ENCODE peak calls at places on chromosomes 16 and 17, in six cellular contexts. Q is K562, M is HCT116, J is sigmoid colon, H is adrenal gland, L is body of pancreas. V is an unnamed sample.
A peak's percentile ranks its signal among the peaks of the same experiment; 100 is the strongest.

GRCh38 chr17:4980644-4981216 is 6.7 kb downstream of the CAMTA2 start:
- DNase-seq in H (peak; percentile 49), M (no peak), Q (peak; percentile 65), J (no peak), L (no peak), V (no peak)

GRCh38 chr17:39671651-39672521 is 3.6 kb downstream of the PNMT start:
- DNase-seq in J (no peak), M (peak; percentile 18), L (peak; percentile 37), H (peak; percentile 56), Q (peak; percentile 72), V (no peak)

GRCh38 chr16:78478267-78478821 is 378.9 kb downstream of the WWOX start:
- DNase-seq in Q (peak; percentile 6), H (no peak), L (no peak), M (no peak), J (no peak), V (no peak)

GRCh38 chr16:88769617-88770458 is 15.2 kb downstream of the PIEZO1 start:
- DNase-seq in M (no peak), L (peak; percentile 54), Q (peak; percentile 97), H (no peak), J (no peak), V (no peak)

GRCh38 chr16:52435573-52435972 is 111.4 kb downstream of the TOX3 start:
- DNase-seq in M (no peak), L (no peak), H (no peak), Q (no peak), J (no peak), V (no peak)

GRCh38 chr17:40598928-40599627 is 33.8 kb upstream of the CCR7 start:
- DNase-seq in L (no peak), J (no peak), Q (no peak), H (peak; percentile 23), M (no peak), V (no peak)

GRCh38 chr17:55326030-55326429 is 61.3 kb downstream of the HLF start:
- DNase-seq in M (no peak), J (no peak), H (no peak), L (no peak), Q (no peak), V (no peak)

GRCh38 chr17:66190738-66191606 is 961 bp downstream of the CEP112 start:
- DNase-seq in J (no peak), H (no peak), Q (no peak), L (no peak), M (no peak), V (peak; percentile 33)

GRCh38 chr17:6574689-6575595 is 18.6 kb upstream of the PITPNM3 start:
- DNase-seq in L (no peak), H (peak; percentile 60), M (no peak), J (no peak), Q (peak; percentile 81), V (no peak)

GRCh38 chr17:39928868-39929651 is 1.5 kb downstream of the LRRC3C start:
- DNase-seq in M (peak; percentile 19), L (no peak), J (no peak), Q (peak; percentile 59), H (peak; percentile 58), V (peak; percentile 56)

GRCh38 chr17:71110326-71110725 is 941.0 kb downstream of the KCNJ2 start:
- DNase-seq in L (no peak), M (peak; percentile 12), J (no peak), Q (no peak), H (no peak), V (no peak)

GRCh38 chr16:89380681-89381080 is 109.7 kb downstream of the ANKRD11 start:
- DNase-seq in Q (no peak), M (no peak), H (no peak), J (no peak), L (no peak), V (no peak)

GRCh38 chr16:79607587-79607986 is 7.0 kb upstream of the MAF start:
- DNase-seq in M (no peak), H (peak; percentile 51), J (no peak), L (no peak), Q (no peak), V (no peak)

GRCh38 chr16:3937066-3937875 is 56.8 kb upstream of the CREBBP start:
- DNase-seq in M (no peak), J (peak; percentile 42), Q (no peak), H (no peak), L (no peak), V (no peak)

GRCh38 chr17:74454197-74455024 is 12.0 kb upstream of the CD300A start:
- DNase-seq in H (peak; percentile 93), L (peak; percentile 93), J (peak; percentile 95), Q (peak; percentile 91), M (peak; percentile 66), V (no peak)
- TF ChIP-seq POLR2A in H (peak; percentile 56), L (peak; percentile 79), J (peak; percentile 48), Q (peak; percentile 47), M (no peak), V (no peak)

DNA sequence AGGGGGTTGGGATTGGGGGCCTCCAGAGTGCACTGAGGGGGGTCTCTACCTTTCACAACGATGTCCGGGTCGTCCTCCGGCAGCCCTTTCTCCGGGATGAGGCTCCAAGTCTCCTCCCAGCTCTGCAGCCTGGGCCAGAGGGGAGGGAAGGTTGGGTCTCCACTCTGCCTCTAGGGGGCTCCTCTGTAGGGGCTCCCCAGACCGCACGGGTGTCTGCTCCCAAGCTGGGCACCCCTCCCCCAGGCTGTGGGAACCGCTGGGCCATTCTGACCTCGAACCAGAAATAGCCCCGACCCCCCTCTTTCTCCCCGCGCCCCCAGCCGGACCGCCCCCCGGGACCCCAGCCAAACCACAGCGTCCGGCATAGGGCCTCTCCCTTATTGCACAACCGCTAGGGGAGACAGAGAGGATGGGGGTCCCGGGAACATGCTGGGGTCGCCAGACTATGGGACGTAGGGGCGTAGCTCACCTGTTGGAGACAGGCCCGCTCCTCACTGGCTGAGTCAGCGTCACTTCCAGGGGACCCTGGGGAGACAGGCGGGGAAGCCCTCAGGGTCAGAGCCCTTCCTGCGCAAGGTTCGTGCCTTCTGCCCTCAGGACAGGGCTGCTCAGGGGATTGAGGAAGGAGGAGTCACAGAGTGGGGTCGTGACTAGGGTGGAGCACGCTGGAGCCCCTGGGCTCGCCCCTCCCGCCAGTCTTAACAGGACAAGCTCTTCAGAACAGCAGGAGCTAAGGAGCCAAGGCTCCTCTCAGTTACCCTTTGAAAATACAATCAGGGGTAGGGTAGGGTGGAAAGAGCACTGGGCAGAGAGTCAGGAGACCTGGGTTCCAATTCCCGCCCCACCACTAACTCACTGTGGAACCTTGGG is 2.7 kb downstream of the PLEKHH3 start:
- DNase-seq in M (no peak), H (peak; percentile 53), J (peak; percentile 89), L (no peak), Q (peak; percentile 75), V (peak; percentile 65)
- TF ChIP-seq POLR2A in M (no peak), H (no peak), J (no peak), L (no peak), Q (no peak), V (no peak)

GRCh38 chr16:380837-381787 is 666 bp downstream of the PGAP6 start:
- DNase-seq in H (no peak), Q (peak; percentile 46), L (peak; percentile 47), M (no peak), J (no peak), V (no peak)

GRCh38 chr16:379961-380836 is 1.6 kb downstream of the PGAP6 start:
- DNase-seq in M (no peak), H (no peak), Q (no peak), J (no peak), L (no peak), V (no peak)

GRCh38 chr16:383326-384020 is 1.7 kb upstream of the PGAP6 start:
- DNase-seq in H (peak; percentile 66), Q (no peak), J (no peak), M (peak; percentile 59), L (peak; percentile 76), V (no peak)

GRCh38 chr16:379183-379960 is 2.4 kb downstream of the PGAP6 start:
- DNase-seq in H (no peak), M (no peak), L (peak; percentile 95), Q (no peak), J (no peak), V (no peak)

DNA sequence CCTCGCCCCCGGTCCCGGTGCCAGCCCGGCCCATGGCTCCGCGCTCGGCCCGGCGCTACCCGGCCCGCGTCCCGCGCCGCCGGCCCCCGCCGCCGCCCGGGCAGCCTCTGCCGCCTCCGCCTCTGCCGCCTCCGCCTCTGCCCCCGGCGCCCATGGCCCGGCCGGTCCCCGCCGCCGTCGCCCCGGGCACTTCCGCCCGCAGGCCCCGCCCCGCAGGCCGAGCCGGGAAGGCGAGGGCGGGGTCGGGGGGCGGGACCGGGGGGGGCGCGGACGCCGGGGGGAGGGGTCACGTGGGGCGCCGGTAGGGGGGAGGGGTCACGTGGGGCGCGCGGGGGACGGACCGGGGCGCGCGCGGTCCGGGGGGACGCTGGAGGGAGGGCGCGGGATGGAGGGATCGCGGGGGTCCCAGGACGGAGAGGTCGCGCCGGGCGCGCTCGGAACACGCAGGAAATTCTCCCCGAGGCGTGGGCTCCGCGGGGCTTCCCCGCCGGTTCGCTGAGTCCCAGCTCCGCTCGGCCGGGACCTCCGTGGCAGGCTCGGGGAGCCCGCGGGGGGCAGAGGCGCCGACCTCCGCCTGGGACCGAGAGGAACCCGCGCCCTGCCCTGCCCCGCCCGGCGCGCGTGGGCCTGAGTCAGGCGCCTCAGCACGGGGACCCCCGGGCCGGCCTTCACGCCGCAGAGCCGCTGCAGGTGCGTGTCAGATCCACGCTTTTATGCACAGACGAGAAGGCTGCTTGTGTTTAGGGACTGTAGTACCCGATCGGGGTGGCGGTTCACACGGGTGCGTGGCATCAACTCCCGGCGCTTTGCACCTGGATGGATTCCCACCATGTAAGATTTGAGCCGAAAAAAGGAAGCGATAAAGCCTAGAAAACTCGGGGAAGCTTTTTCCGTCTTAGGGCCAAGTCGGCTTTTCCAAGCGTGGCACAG is at the start of gene PGAP6:
- DNase-seq in J (peak; percentile 83), Q (peak; percentile 67), H (peak; percentile 76), L (peak; percentile 75), M (no peak), V (peak; percentile 70)
- TF ChIP-seq POLR2A in J (no peak), Q (no peak), H (no peak), L (peak; percentile 65), M (peak; percentile 31), V (peak; percentile 71)

GRCh38 chr17:75875940-75876189 is 2.5 kb downstream of the TRIM47 start:
- DNase-seq in Q (no peak), L (no peak), J (peak; percentile 89), H (no peak), M (no peak), V (peak; percentile 84)

GRCh38 chr17:75876938-75877751 is 1.2 kb downstream of the TRIM47 start:
- DNase-seq in M (peak; percentile 87), L (peak; percentile 82), H (peak; percentile 95), Q (no peak), J (peak; percentile 98), V (peak; percentile 91)

GRCh38 chr17:75878174-75878998 is at the start of gene TRIM47:
- DNase-seq in H (peak; percentile 65), L (peak; percentile 56), J (peak; percentile 91), M (no peak), Q (peak; percentile 73), V (peak; percentile 77)

GRCh38 chr17:75876190-75876937 is 2.0 kb downstream of the TRIM47 start:
- DNase-seq in H (peak; percentile 75), M (peak; percentile 84), Q (no peak), L (peak; percentile 70), J (peak; percentile 77), V (no peak)

GRCh38 chr17:75877752-75878173 is 618 bp downstream of the TRIM47 start:
- DNase-seq in H (peak; percentile 76), M (no peak), J (peak; percentile 88), L (peak; percentile 71), Q (peak; percentile 54), V (no peak)
- TF ChIP-seq POLR2A in H (no peak), M (peak; percentile 13), J (no peak), L (no peak), Q (no peak), V (peak; percentile 44)